ENCODE peak calls at places on chromosomes 16 and 17, in four cellular contexts. One of them, this sample, is unnamed.

GRCh38 chr17:39080416-39081179 is 70.8 kb downstream of the PLXDC1 start:
- DNase-seq in mammary epithelial cell: no peak
- DNase-seq in lower lobe of right lung: no peak
- DNase-seq in ovary: no peak
- DNase-seq in this sample: peak; percentile 75

GRCh38 chr17:48629411-48629759 is 3.2 kb upstream of the HOXB9 start:
- DNase-seq in mammary epithelial cell: no peak
- DNase-seq in lower lobe of right lung: no peak
- DNase-seq in ovary: no peak
- DNase-seq in this sample: no peak

GRCh38 chr17:81295678-81296381 is 723 bp upstream of the SLC38A10 start:
- DNase-seq in mammary epithelial cell: peak; percentile 82
- DNase-seq in lower lobe of right lung: peak; percentile 81
- DNase-seq in ovary: no peak
- DNase-seq in this sample: peak; percentile 45

GRCh38 chr16:25751230-25751629 is 59.5 kb downstream of the HS3ST4 start:
- DNase-seq in mammary epithelial cell: no peak
- DNase-seq in lower lobe of right lung: no peak
- DNase-seq in ovary: no peak
- DNase-seq in this sample: no peak

GRCh38 chr17:7435676-7436555 is 681 bp downstream of the TMEM102 start:
- DNase-seq in mammary epithelial cell: peak; percentile 60
- DNase-seq in lower lobe of right lung: peak; percentile 81
- DNase-seq in ovary: no peak
- DNase-seq in this sample: no peak

GRCh38 chr17:61280851-61281250 is 118.8 kb upstream of the TBX2 start:
- DNase-seq in mammary epithelial cell: no peak
- DNase-seq in lower lobe of right lung: no peak
- DNase-seq in ovary: no peak
- DNase-seq in this sample: no peak

GRCh38 chr16:87076950-87077749 is 240.0 kb downstream of the C16orf95 start:
- DNase-seq in mammary epithelial cell: peak; percentile 60
- DNase-seq in lower lobe of right lung: peak; percentile 70
- DNase-seq in ovary: no peak
- DNase-seq in this sample: peak; percentile 5

GRCh38 chr17:32123782-32124181 is 18.5 kb upstream of the RHOT1 start:
- DNase-seq in mammary epithelial cell: no peak
- DNase-seq in lower lobe of right lung: no peak
- DNase-seq in ovary: no peak
- DNase-seq in this sample: peak; percentile 87

GRCh38 chr17:72343911-72344310 is 223.1 kb downstream of the SOX9 start:
- DNase-seq in mammary epithelial cell: no peak
- DNase-seq in lower lobe of right lung: no peak
- DNase-seq in ovary: no peak
- DNase-seq in this sample: no peak

GRCh38 chr16:73142995-73143394 is 95.1 kb upstream of the ZFHX3 start:
- DNase-seq in mammary epithelial cell: no peak
- DNase-seq in lower lobe of right lung: no peak
- DNase-seq in ovary: no peak
- DNase-seq in this sample: no peak

GRCh38 chr16:84774810-84775209 is 45.0 kb upstream of the CRISPLD2 start:
- DNase-seq in mammary epithelial cell: peak; percentile 77
- DNase-seq in lower lobe of right lung: no peak
- DNase-seq in ovary: no peak
- DNase-seq in this sample: no peak

GRCh38 chr17:28834420-28834819 is 8.2 kb downstream of the FAM222B start:
- DNase-seq in mammary epithelial cell: no peak
- DNase-seq in lower lobe of right lung: no peak
- DNase-seq in ovary: no peak
- DNase-seq in this sample: no peak

GRCh38 chr16:80375973-80376372 is 164.8 kb upstream of the DYNLRB2 start:
- DNase-seq in mammary epithelial cell: no peak
- DNase-seq in lower lobe of right lung: no peak
- DNase-seq in ovary: no peak
- DNase-seq in this sample: peak; percentile 27

GRCh38 chr17:65487990-65488389 is 73.5 kb downstream of the AXIN2 start:
- DNase-seq in mammary epithelial cell: no peak
- DNase-seq in lower lobe of right lung: no peak
- DNase-seq in ovary: no peak
- DNase-seq in this sample: no peak

GRCh38 chr17:73363788-73364522 is 52.2 kb upstream of the CDC42EP4 start:
- DNase-seq in mammary epithelial cell: no peak
- DNase-seq in lower lobe of right lung: no peak
- DNase-seq in ovary: no peak
- DNase-seq in this sample: no peak

GRCh38 chr16:1208239-1208830 is 16.7 kb downstream of the TPSG1 start:
- DNase-seq in mammary epithelial cell: no peak
- DNase-seq in lower lobe of right lung: no peak
- DNase-seq in ovary: no peak
- DNase-seq in this sample: no peak

GRCh38 chr17:43020030-43020621 is 2.1 kb downstream of the VAT1 start:
- DNase-seq in mammary epithelial cell: no peak
- DNase-seq in lower lobe of right lung: no peak
- DNase-seq in ovary: no peak
- DNase-seq in this sample: no peak

GRCh38 chr17:251531-251930 is 70.1 kb upstream of the DOC2B start:
- DNase-seq in mammary epithelial cell: no peak
- DNase-seq in lower lobe of right lung: peak; percentile 40
- DNase-seq in ovary: peak; percentile 14
- DNase-seq in this sample: no peak

GRCh38 chr16:70634861-70635260 is 11.5 kb upstream of the IL34 start:
- DNase-seq in mammary epithelial cell: no peak
- DNase-seq in lower lobe of right lung: no peak
- DNase-seq in ovary: no peak
- DNase-seq in this sample: no peak

GRCh38 chr17:42027961-42028790 is 8.3 kb downstream of the NKIRAS2 start:
- DNase-seq in mammary epithelial cell: no peak
- DNase-seq in lower lobe of right lung: no peak
- DNase-seq in ovary: no peak
- DNase-seq in this sample: no peak

GRCh38 chr17:77644981-77645380 is 313.5 kb upstream of the TNRC6C start:
- DNase-seq in mammary epithelial cell: no peak
- DNase-seq in lower lobe of right lung: no peak
- DNase-seq in ovary: no peak
- DNase-seq in this sample: no peak

GRCh38 chr17:42743595-42744282 is 1.1 kb downstream of the EZH1 start:
- DNase-seq in mammary epithelial cell: no peak
- DNase-seq in lower lobe of right lung: no peak
- DNase-seq in ovary: no peak
- DNase-seq in this sample: no peak

GRCh38 chr17:43983515-43984411 is 20.7 kb upstream of the NAGS start:
- DNase-seq in mammary epithelial cell: no peak
- DNase-seq in lower lobe of right lung: peak; percentile 67
- DNase-seq in ovary: no peak
- DNase-seq in this sample: no peak

GRCh38 chr17:16281351-16281750 is 64.3 kb downstream of the PIGL start:
- DNase-seq in mammary epithelial cell: peak; percentile 16
- DNase-seq in lower lobe of right lung: no peak
- DNase-seq in ovary: no peak
- DNase-seq in this sample: no peak

GRCh38 chr16:56460101-56460500 is 8.7 kb downstream of the OGFOD1 start:
- DNase-seq in mammary epithelial cell: no peak
- DNase-seq in lower lobe of right lung: no peak
- DNase-seq in ovary: no peak
- DNase-seq in this sample: no peak

GRCh38 chr16:71943887-71944286 is 48.6 kb downstream of the IST1 start:
- DNase-seq in mammary epithelial cell: no peak
- DNase-seq in lower lobe of right lung: no peak
- DNase-seq in ovary: no peak
- DNase-seq in this sample: no peak

GRCh38 chr17:75096082-75096625 is 8.4 kb downstream of the SLC16A5 start:
- DNase-seq in mammary epithelial cell: peak; percentile 99
- DNase-seq in lower lobe of right lung: peak; percentile 92
- DNase-seq in ovary: no peak
- DNase-seq in this sample: peak; percentile 66

GRCh38 chr17:44219126-44219635 is 294 bp downstream of the UBTF start:
- DNase-seq in mammary epithelial cell: peak; percentile 70
- DNase-seq in lower lobe of right lung: peak; percentile 81
- DNase-seq in ovary: peak; percentile 87
- DNase-seq in this sample: no peak

GRCh38 chr17:60415146-60415545 is 7.1 kb upstream of the CHCT1 start:
- DNase-seq in mammary epithelial cell: no peak
- DNase-seq in lower lobe of right lung: no peak
- DNase-seq in ovary: no peak
- DNase-seq in this sample: no peak

GRCh38 chr17:58279736-58280479 is 827 bp downstream of the MPO start:
- DNase-seq in mammary epithelial cell: no peak
- DNase-seq in lower lobe of right lung: peak; percentile 59
- DNase-seq in ovary: no peak
- DNase-seq in this sample: no peak

GRCh38 chr16:35447010-35447558 is 1987.7 kb downstream of the TP53TG3F start:
- DNase-seq in mammary epithelial cell: no peak
- DNase-seq in lower lobe of right lung: no peak
- DNase-seq in ovary: no peak
- DNase-seq in this sample: no peak

GRCh38 chr16:35450648-35451047 is 1991.2 kb downstream of the TP53TG3F start:
- DNase-seq in mammary epithelial cell: no peak
- DNase-seq in lower lobe of right lung: no peak
- DNase-seq in ovary: no peak
- DNase-seq in this sample: no peak

GRCh38 chr16:35449663-35450062 is 1990.3 kb downstream of the TP53TG3F start:
- DNase-seq in mammary epithelial cell: no peak
- DNase-seq in lower lobe of right lung: no peak
- DNase-seq in ovary: no peak
- DNase-seq in this sample: no peak

DNA sequence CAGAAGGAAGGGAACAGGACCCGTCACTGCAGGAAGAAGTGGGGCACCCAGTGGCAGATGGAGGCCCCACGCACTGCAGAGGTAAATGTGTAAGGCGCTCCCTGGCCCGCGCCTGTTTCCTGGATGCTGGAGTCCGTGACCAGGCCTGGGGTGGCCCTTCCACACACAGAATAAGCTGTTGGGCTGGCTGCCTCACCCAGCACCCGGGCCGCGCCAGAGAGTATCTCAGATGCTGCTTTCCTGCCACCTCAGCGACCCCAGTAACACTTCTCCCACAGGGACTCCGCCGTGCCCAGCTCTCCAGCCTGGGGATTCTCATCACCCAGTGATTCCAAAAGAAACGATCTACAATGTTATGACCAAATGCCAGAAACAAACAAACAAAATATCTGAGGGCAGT is 1993.1 kb downstream of the TP53TG3F start:
- DNase-seq in mammary epithelial cell: no peak
- DNase-seq in lower lobe of right lung: no peak
- DNase-seq in ovary: no peak
- DNase-seq in this sample: no peak
- H3K9me3 ChIP-seq in mammary epithelial cell: peaks cover 73% of the 10 kb centered on the region
- H3K9me3 ChIP-seq in lower lobe of right lung: peaks cover 7% of the 10 kb centered on the region
- H3K9me3 ChIP-seq in ovary: peaks cover 7% of the 10 kb centered on the region
- H3K9me3 ChIP-seq in this sample: peaks cover 2% of the 10 kb centered on the region

DNA sequence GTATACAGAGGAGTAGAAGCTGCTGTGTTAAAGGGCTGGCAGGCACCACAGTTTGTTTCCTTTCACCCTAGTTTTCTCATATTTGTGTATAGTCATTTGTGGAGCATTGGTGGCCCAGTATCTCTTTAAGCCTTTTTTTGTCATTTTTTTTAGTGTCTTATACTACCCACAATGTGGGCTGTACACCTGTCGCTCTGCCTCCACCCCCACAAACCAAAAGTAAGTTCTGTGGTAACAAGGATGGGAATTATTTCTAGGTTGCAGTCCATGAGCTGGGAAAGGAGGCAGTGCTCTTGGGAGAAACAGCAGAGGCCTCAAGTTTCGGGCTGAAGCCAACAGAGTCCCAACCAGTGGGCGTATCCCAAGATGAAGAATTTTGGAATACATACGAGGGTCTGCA is 6.2 kb downstream of the ZNF75A start:
- DNase-seq in mammary epithelial cell: no peak
- DNase-seq in lower lobe of right lung: no peak
- DNase-seq in ovary: no peak
- DNase-seq in this sample: no peak
- H3K9me3 ChIP-seq in mammary epithelial cell: peaks cover 36% of the 10 kb centered on the region
- H3K9me3 ChIP-seq in lower lobe of right lung: peaks cover 96% of the 10 kb centered on the region
- H3K9me3 ChIP-seq in ovary: peaks cover 90% of the 10 kb centered on the region
- H3K9me3 ChIP-seq in this sample: peaks cover 55% of the 10 kb centered on the region

DNA sequence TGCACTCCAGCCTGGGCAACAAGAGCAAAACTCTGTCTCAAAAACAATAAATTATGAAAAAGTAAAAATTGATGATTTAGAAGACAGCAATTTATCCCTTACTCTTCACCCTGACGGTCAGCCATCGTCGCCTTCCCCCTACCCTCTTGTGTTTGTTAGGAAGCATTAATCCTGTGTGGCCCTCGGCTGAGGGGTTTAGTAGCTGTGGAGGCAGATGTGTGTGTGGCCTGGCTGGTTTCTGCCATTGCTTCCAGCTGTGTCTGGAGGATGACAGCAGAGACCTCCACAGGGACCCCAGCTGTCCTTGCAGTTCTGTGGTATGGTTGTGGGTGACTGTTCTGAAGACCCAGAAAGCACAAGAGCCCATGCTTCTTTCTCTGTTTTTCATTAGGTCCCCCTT is 25.9 kb downstream of the DBNDD1 start:
- DNase-seq in mammary epithelial cell: no peak
- DNase-seq in lower lobe of right lung: no peak
- DNase-seq in ovary: no peak
- DNase-seq in this sample: no peak
- H3K9me3 ChIP-seq in mammary epithelial cell: peaks cover 42% of the 10 kb centered on the region
- H3K9me3 ChIP-seq in lower lobe of right lung: no peaks in the 10 kb centered on the region
- H3K9me3 ChIP-seq in ovary: no peaks in the 10 kb centered on the region
- H3K9me3 ChIP-seq in this sample: peaks cover 68% of the 10 kb centered on the region

GRCh38 chr16:69089091-69089912 is 16.2 kb upstream of the HAS3 start:
- DNase-seq in mammary epithelial cell: no peak
- DNase-seq in lower lobe of right lung: peak; percentile 51
- DNase-seq in ovary: no peak
- DNase-seq in this sample: no peak

GRCh38 chr16:69084301-69084700 is 21.2 kb upstream of the HAS3 start:
- DNase-seq in mammary epithelial cell: no peak
- DNase-seq in lower lobe of right lung: no peak
- DNase-seq in ovary: no peak
- DNase-seq in this sample: no peak

GRCh38 chr16:69085032-69085695 is 20.3 kb upstream of the HAS3 start:
- DNase-seq in mammary epithelial cell: no peak
- DNase-seq in lower lobe of right lung: no peak
- DNase-seq in ovary: no peak
- DNase-seq in this sample: no peak

GRCh38 chr16:69088684-69089083 is 16.8 kb upstream of the HAS3 start:
- DNase-seq in mammary epithelial cell: no peak
- DNase-seq in lower lobe of right lung: no peak
- DNase-seq in ovary: no peak
- DNase-seq in this sample: no peak

GRCh38 chr16:69087161-69087581 is 18.3 kb upstream of the HAS3 start:
- DNase-seq in mammary epithelial cell: no peak
- DNase-seq in lower lobe of right lung: peak; percentile 58
- DNase-seq in ovary: no peak
- DNase-seq in this sample: no peak
- H3K9me3 ChIP-seq in mammary epithelial cell: no peaks in the 10 kb centered on the region
- H3K9me3 ChIP-seq in lower lobe of right lung: no peaks in the 10 kb centered on the region
- H3K9me3 ChIP-seq in ovary: no peaks in the 10 kb centered on the region
- H3K9me3 ChIP-seq in this sample: no peaks in the 10 kb centered on the region

DNA sequence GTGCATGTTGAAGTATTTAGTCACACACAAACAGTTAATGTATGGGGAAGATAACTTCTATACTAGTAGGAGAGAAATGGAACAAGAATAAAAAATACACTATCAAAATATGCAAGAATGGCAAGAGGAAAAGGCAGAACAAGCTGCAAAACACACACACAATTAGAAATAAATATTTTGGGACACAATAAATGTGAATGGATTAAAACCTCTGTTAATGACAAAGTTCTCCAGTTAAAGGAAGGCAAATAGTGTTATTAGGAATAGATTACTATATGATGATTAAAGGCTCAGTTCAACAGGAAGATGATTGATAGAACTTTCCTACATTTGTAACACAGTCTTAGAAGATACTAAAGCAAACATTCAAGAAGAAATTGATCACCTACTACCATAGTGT is 106.3 kb upstream of the ZNF750 start:
- DNase-seq in mammary epithelial cell: no peak
- DNase-seq in lower lobe of right lung: no peak
- DNase-seq in ovary: no peak
- DNase-seq in this sample: no peak
- H3K9me3 ChIP-seq in mammary epithelial cell: peaks cover 51% of the 10 kb centered on the region
- H3K9me3 ChIP-seq in lower lobe of right lung: peaks cover 27% of the 10 kb centered on the region
- H3K9me3 ChIP-seq in ovary: peaks cover 21% of the 10 kb centered on the region
- H3K9me3 ChIP-seq in this sample: peaks cover 55% of the 10 kb centered on the region

This sample was measured in MG63.